ENCODE peak calls at places on chromosomes 2 and 18, in five cellular contexts. X is cardiac muscle cell, T is RKO, L is left colon, G is sciatic nerve. O is an unnamed sample.

GRCh38 chr2:6068441-6068935 is 376.3 kb downstream of the SOX11 start:
- DNase-seq in X (no peak), L (no peak), T (no peak), G (no peak), O (no peak)

GRCh38 chr2:100902833-100903405 is 83.0 kb downstream of the NPAS2 start:
- DNase-seq in X (peak), G (no peak), T (peak), L (no peak), O (no peak)

GRCh38 chr2:195642027-195642676 is 14.9 kb upstream of the SLC39A10 start:
- DNase-seq in L (no peak), X (no peak), G (no peak), T (no peak), O (no peak)

GRCh38 chr2:145350011-145350410 is 830.1 kb upstream of the ZEB2 start:
- DNase-seq in X (peak), G (no peak), T (no peak), L (no peak), O (no peak)

GRCh38 chr2:3679180-3679579 is 21.2 kb downstream of the ALLC start:
- DNase-seq in L (no peak), G (no peak), X (no peak), T (no peak), O (no peak)

GRCh38 chr18:34933880-34934689 is 107.1 kb upstream of the MAPRE2 start:
- DNase-seq in X (no peak), T (no peak), G (no peak), L (no peak), O (no peak)

GRCh38 chr18:9901377-9901776 is 12.4 kb upstream of the VAPA start:
- DNase-seq in L (no peak), X (peak), T (no peak), G (no peak), O (no peak)

GRCh38 chr2:25697559-25698341 is 24.4 kb upstream of the DTNB start:
- DNase-seq in G (peak), X (peak), T (no peak), L (no peak), O (peak)

GRCh38 chr2:232982926-232983668 is 30.0 kb downstream of the NGEF start:
- DNase-seq in L (no peak), G (no peak), T (no peak), X (no peak), O (no peak)

GRCh38 chr2:31132786-31133185 is 5.5 kb downstream of the GALNT14 start:
- DNase-seq in G (no peak), X (no peak), T (no peak), L (no peak), O (no peak)

GRCh38 chr2:169768262-169768995 is 30.2 kb upstream of the SSB start:
- DNase-seq in X (no peak), G (no peak), L (peak), T (no peak), O (peak)

GRCh38 chr2:78145395-78145996 is 623.3 kb upstream of the LRRTM4 start:
- DNase-seq in X (no peak), G (no peak), T (no peak), L (no peak), O (no peak)

GRCh38 chr2:70420005-70420580 is 118.2 kb upstream of the FAM136A start:
- DNase-seq in T (no peak), L (no peak), G (no peak), X (no peak), O (no peak)

GRCh38 chr2:73984203-73984921 is at the start of gene TET3:
- DNase-seq in T (peak), L (peak), G (peak), X (no peak), O (no peak)

GRCh38 chr18:33184178-33184577 is 256.3 kb downstream of the CCDC178 start:
- DNase-seq in X (peak), T (no peak), G (no peak), L (no peak), O (no peak)

GRCh38 chr2:11633923-11634478 is 36.0 kb downstream of the NTSR2 start:
- DNase-seq in T (no peak), L (no peak), X (no peak), G (no peak), O (no peak)

GRCh38 chr2:222756951-222757645 is 85.6 kb downstream of the MOGAT1 start:
- DNase-seq in L (no peak), X (peak), T (no peak), G (no peak), O (no peak)

GRCh38 chr2:226717719-226718118 is 81.9 kb downstream of the IRS1 start:
- DNase-seq in L (no peak), T (no peak), G (no peak), X (no peak), O (no peak)

GRCh38 chr2:207239222-207239674 is 73.5 kb upstream of the KLF7 start:
- DNase-seq in T (no peak), L (no peak), X (peak), G (no peak), O (no peak)

GRCh38 chr2:63866009-63866709 is 24.5 kb downstream of the UGP2 start:
- DNase-seq in L (no peak), T (no peak), X (no peak), G (no peak), O (no peak)

GRCh38 chr2:22999951-23000350 is 385.0 kb upstream of the KLHL29 start:
- DNase-seq in G (no peak), X (no peak), T (peak), L (no peak), O (no peak)

GRCh38 chr2:12120281-12121150 is 374.1 kb downstream of the LPIN1 start:
- DNase-seq in L (no peak), G (no peak), T (no peak), X (peak), O (no peak)

GRCh38 chr2:124625561-124625960 is 600.5 kb downstream of the CNTNAP5 start:
- DNase-seq in G (no peak), L (no peak), T (no peak), X (no peak), O (no peak)

GRCh38 chr2:220134756-220135534 is 507.5 kb downstream of the SLC4A3 start:
- DNase-seq in T (no peak), X (peak), L (no peak), G (no peak), O (no peak)

GRCh38 chr2:101277111-101277510 is 24.4 kb downstream of the CNOT11 start:
- DNase-seq in L (no peak), G (no peak), T (peak), X (peak), O (no peak)

GRCh38 chr2:226187601-226188000 is 612.0 kb downstream of the IRS1 start:
- DNase-seq in L (no peak), T (no peak), G (no peak), X (peak), O (no peak)

GRCh38 chr2:68110102-68110501 is 47.3 kb upstream of the C1D start:
- DNase-seq in L (no peak), T (peak), G (no peak), X (no peak), O (no peak)

GRCh38 chr2:100747996-100748615 is 71.8 kb upstream of the NPAS2 start:
- DNase-seq in L (no peak), X (peak), G (no peak), T (no peak), O (no peak)

GRCh38 chr2:155368934-155369333 is 670.4 kb downstream of the KCNJ3 start:
- DNase-seq in X (peak), L (no peak), G (no peak), T (peak), O (no peak)

GRCh38 chr2:162226836-162227235 is 16.4 kb downstream of the FAP start:
- DNase-seq in X (peak), G (no peak), T (no peak), L (no peak), O (no peak)

GRCh38 chr2:155519731-155520130 is 812.8 kb downstream of the NR4A2 start:
- DNase-seq in G (no peak), L (no peak), X (no peak), T (no peak), O (no peak)

GRCh38 chr2:203869610-203870042 is 2.1 kb downstream of the CTLA4 start:
- DNase-seq in T (no peak), G (no peak), L (no peak), X (no peak), O (no peak)

GRCh38 chr2:136531731-136532130 is 233.6 kb upstream of the THSD7B start:
- DNase-seq in G (no peak), X (no peak), T (no peak), L (no peak), O (no peak)

GRCh38 chr18:58308463-58308862 is 264.4 kb downstream of the NEDD4L start:
- DNase-seq in L (no peak), G (no peak), T (no peak), X (no peak), O (no peak)

GRCh38 chr2:61178603-61179545 is 16.9 kb downstream of the C2orf74 start:
- DNase-seq in T (peak), G (no peak), X (peak), L (no peak), O (no peak)

GRCh38 chr2:85682378-85682777 is 11.8 kb upstream of the GNLY start:
- DNase-seq in L (no peak), T (no peak), X (no peak), G (no peak), O (no peak)

GRCh38 chr2:230904856-230905447 is 20.1 kb downstream of the GPR55 start:
- DNase-seq in X (no peak), T (no peak), L (peak), G (peak), O (peak)

GRCh38 chr2:86790828-86791561 is at the start of gene CD8A:
- DNase-seq in G (no peak), T (no peak), L (no peak), X (peak), O (no peak)